ENCODE peak calls at places on chromosomes 7 and 10, in seven cellular contexts. V is HepG2, X is SK-N-SH, R is GM12892, M is GM12878, K is K562, S is H1. T is an unnamed sample.
A peak's percentile ranks its signal among the peaks of the same experiment; 100 is the strongest.

GRCh38 chr10:77550378-77550777 is 87.2 kb downstream of the KCNMA1 start:
- DNase-seq in V (no peak), X (no peak), R (no peak), M (no peak), K (no peak), S (no peak), T (no peak)

GRCh38 chr7:112452102-112452888 is 2.0 kb downstream of the IFRD1 start:
- DNase-seq in V (peak; percentile 42), X (peak; percentile 20), R (peak; percentile 11), M (no peak), K (no peak), S (no peak), T (no peak)

GRCh38 chr7:128444242-128444641 is 11.4 kb upstream of the HILPDA start:
- DNase-seq in V (no peak), X (no peak), R (no peak), M (no peak), K (no peak), S (no peak), T (no peak)

GRCh38 chr10:5283305-5284158 is 81.2 kb upstream of the UCN3 start:
- DNase-seq in V (peak; percentile 58), X (peak; percentile 51), R (no peak), M (no peak), K (peak; percentile 47), S (no peak), T (no peak)

GRCh38 chr10:114879541-114880158 is 58.1 kb downstream of the FHIP2A start:
- DNase-seq in V (peak; percentile 17), X (peak; percentile 36), R (peak; percentile 19), M (peak; percentile 4), K (peak; percentile 28), S (no peak), T (peak; percentile 29)

GRCh38 chr7:32591938-32592337 is 96.6 kb downstream of the AVL9 start:
- DNase-seq in V (no peak), X (no peak), R (no peak), M (no peak), K (no peak), S (no peak), T (no peak)

GRCh38 chr10:100341953-100342626 is 4.9 kb upstream of the SCD start:
- DNase-seq in V (peak; percentile 87), X (peak; percentile 73), R (no peak), M (no peak), K (peak; percentile 56), S (no peak), T (no peak)

GRCh38 chr7:99699946-99700345 is 20.1 kb upstream of the CYP3A5 start:
- DNase-seq in V (no peak), X (no peak), R (no peak), M (no peak), K (no peak), S (no peak), T (no peak)

GRCh38 chr10:13231190-13231589 is 3.0 kb downstream of the UCMA start:
- DNase-seq in V (no peak), X (no peak), R (no peak), M (no peak), K (no peak), S (no peak), T (no peak)

GRCh38 chr7:72805526-72806494 is 22.2 kb downstream of the TYW1B start:
- DNase-seq in V (peak; percentile 24), X (no peak), R (no peak), M (no peak), K (peak; percentile 75), S (no peak), T (no peak)

DNA sequence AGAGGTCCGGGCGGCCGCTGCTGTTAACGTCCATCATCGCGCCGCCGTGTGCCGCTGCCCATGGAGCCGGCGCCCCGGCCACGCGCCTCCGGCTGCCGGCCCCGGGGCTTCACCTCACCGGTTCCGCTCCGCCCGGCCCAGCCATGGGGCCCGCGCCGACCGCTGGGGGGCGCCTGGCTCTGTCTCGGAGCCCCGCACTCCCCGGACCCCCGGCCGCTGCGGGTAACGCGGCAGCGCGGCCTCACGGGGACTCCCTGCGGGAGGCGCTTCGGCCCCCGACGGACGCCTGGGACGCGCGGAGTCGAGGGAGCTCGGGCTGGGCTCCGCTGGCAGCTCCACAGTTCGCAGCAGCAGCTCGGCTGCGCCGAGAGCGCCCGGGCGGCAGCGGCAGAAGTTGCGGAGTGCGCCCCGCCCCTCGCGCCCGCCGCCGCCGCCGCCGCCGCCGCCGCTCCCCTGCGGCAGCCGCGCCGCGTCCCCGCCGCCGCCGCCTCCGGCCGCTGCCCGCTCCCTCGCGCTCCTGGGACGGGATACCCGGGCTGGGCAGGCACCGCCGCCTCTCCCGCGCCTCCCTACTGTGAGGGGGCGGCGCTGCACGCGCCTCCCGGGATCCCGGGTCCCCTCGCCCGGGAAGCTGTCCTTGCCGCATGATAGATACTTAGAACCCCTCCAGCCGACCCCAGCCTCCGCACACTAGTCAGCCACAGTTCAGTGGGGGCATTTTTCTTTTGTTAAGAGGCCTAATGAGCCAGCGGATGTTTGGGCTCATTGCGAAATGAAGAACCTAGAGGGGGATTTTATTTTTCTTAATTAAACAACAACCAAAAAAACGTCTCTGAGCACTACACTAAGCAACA is at the start of gene HTR7:
- DNase-seq in V (peak; percentile 16), X (peak; percentile 90), R (peak; percentile 58), M (no peak), K (peak; percentile 72), S (no peak), T (peak; percentile 56)
- TF ChIP-seq TAF1 in V (no peak), X (no peak), R (no peak), M (no peak), K (no peak), S (no peak), T (no peak)

GRCh38 chr10:123011987-123012386 is 3.2 kb downstream of the ACADSB start:
- DNase-seq in V (no peak), X (no peak), R (no peak), M (no peak), K (no peak), S (no peak), T (no peak)

GRCh38 chr10:123014772-123015171 is 6.0 kb downstream of the ACADSB start:
- DNase-seq in V (no peak), X (no peak), R (no peak), M (no peak), K (no peak), S (no peak), T (no peak)

GRCh38 chr10:123016228-123016627 is 7.4 kb downstream of the ACADSB start:
- DNase-seq in V (no peak), X (no peak), R (no peak), M (no peak), K (no peak), S (no peak), T (no peak)

GRCh38 chr10:123017421-123018165 is 8.8 kb downstream of the ACADSB start:
- DNase-seq in V (no peak), X (no peak), R (no peak), M (no peak), K (no peak), S (peak; percentile 38), T (no peak)

GRCh38 chr10:123013456-123014419 is 4.9 kb downstream of the ACADSB start:
- DNase-seq in V (no peak), X (no peak), R (no peak), M (no peak), K (no peak), S (no peak), T (no peak)
- TF ChIP-seq TAF1 in V (no peak), X (no peak), R (no peak), M (no peak), K (no peak), S (no peak), T (no peak)

GRCh38 chr7:149764481-149765398 is 8.6 kb downstream of the ZNF467 start:
- DNase-seq in V (no peak), X (peak; percentile 79), R (no peak), M (no peak), K (no peak), S (no peak), T (no peak)
- TF ChIP-seq TAF1 in V (no peak), X (no peak), R (no peak), M (no peak), K (no peak), S (no peak), T (no peak)

DNA sequence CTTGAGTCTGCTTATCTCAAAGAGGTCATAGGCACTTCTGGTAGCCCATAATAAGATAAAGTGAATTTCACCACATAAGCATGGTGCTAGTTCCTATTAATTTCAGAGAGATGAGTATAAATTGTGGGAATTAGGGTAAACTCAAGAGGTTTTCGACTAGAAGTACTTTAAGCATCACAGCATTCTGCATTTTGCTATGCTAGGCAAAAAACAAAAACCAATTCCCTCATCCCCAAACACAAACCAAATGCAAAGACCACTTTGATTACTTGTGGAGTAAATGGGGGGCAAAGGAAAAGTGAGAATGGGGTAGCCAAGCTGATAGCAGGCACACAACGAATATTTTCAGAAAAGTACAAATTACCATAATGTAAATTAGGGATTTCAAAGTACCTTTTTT is 455.3 kb downstream of the PHTF2 start:
- DNase-seq in V (no peak), X (no peak), R (no peak), M (no peak), K (no peak), S (no peak), T (no peak)
- TF ChIP-seq TAF1 in V (no peak), X (no peak), R (no peak), M (no peak), K (no peak), S (no peak), T (no peak)

GRCh38 chr7:1852781-1853618 is 182.9 kb downstream of the ELFN1 start:
- DNase-seq in V (no peak), X (no peak), R (no peak), M (no peak), K (no peak), S (no peak), T (no peak)
- TF ChIP-seq TAF1 in V (no peak), X (no peak), R (no peak), M (no peak), K (no peak), S (no peak), T (no peak)

DNA sequence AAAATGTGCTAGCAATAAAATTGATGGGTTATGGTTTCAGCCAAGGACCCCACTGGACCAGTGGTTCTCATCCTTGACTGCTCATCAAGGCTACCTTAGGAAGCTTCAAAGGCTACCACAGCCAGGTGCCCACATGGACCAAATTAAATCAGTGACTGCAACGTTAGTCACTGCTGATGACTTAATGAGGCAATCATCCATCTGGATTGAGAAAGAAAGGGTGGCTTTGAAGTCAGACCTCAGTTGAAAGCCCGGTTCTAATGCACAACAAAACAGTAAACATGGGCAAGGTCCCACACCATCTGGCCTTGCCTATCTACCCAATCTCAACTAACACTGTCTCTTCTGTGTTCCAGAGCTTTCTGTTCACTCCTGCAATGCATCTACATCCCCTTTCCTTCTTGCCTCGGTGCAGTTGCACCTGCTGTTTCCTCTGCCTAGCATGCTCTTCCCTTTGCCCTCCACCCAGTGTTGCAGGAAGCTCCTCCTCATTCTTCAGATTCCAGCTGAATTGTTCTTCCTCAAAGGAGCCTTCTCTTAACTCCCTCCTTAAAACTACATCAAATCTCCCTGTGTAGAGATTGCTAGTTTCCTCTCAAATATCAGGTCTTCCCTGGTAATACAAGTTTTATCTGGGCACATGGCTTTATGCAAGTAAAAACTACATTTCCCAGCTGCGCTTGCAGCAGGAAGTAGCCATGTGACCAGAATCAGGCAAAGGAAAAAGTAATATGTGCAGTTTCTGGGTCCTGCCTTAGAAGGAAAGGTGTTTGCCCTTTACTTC is 10.3 kb upstream of the KCNK18 start:
- DNase-seq in V (no peak), X (no peak), R (no peak), M (no peak), K (no peak), S (no peak), T (no peak)
- TF ChIP-seq TAF1 in V (no peak), X (no peak), R (no peak), M (no peak), K (no peak), S (no peak), T (no peak)